ENCODE peak calls at places on chromosomes 2 and 18, in nine cellular contexts. Q is Peyer's patch, Y is fibroblast of lung, A is bronchial epithelial cell, S is OCI-LY7, W is left ventricle myocardium inferior, P is psoas muscle, V is H1, U is tibial artery. Z is an unnamed sample. For H3K36me3, the result is how much of the 10 kb centered on the place peaks cover.

GRCh38 chr2:128444044-128444771 is 125.5 kb upstream of the HS6ST1 start:
- DNase-seq in A (no peak), W (no peak), Y (no peak), U (peak), S (no peak), V (peak), P (no peak), Q (peak), Z (no peak)

GRCh38 chr2:196169521-196169920 is 1.9 kb downstream of the STK17B start:
- DNase-seq in S (no peak), P (no peak), Y (no peak), A (no peak), U (no peak), W (no peak), V (no peak), Q (no peak), Z (no peak)

GRCh38 chr18:46761054-46761769 is 4.4 kb upstream of the ST8SIA5 start:
- DNase-seq in V (no peak), S (no peak), Y (no peak), P (no peak), U (no peak), Q (no peak), W (no peak), A (no peak), Z (no peak)

GRCh38 chr2:55116966-55117365 is 66.7 kb upstream of the RTN4 start:
- DNase-seq in V (no peak), Q (no peak), P (no peak), W (no peak), A (no peak), Y (no peak), S (no peak), U (no peak), Z (no peak)

GRCh38 chr2:51710222-51710621 is 678.3 kb upstream of the NRXN1 start:
- DNase-seq in U (no peak), W (no peak), S (peak), Q (no peak), P (no peak), Y (no peak), A (no peak), V (peak), Z (no peak)

GRCh38 chr2:216492951-216493685 is 5.5 kb upstream of the RPL37A start:
- DNase-seq in W (no peak), V (no peak), Y (peak), P (no peak), U (no peak), A (peak), S (no peak), Q (no peak), Z (peak)

GRCh38 chr18:25805323-25805722 is 285.1 kb downstream of the SS18 start:
- DNase-seq in W (no peak), P (peak), Y (peak), U (peak), A (no peak), Q (no peak), S (no peak), V (no peak), Z (peak)

GRCh38 chr2:8628179-8628869 is 53.5 kb upstream of the ID2 start:
- DNase-seq in W (no peak), V (no peak), A (no peak), Y (peak), P (no peak), U (no peak), S (peak), Q (no peak), Z (no peak)

GRCh38 chr2:240395448-240395847 is 40.0 kb upstream of the GPC1 start:
- DNase-seq in S (no peak), Q (no peak), W (no peak), U (no peak), V (no peak), Y (no peak), A (no peak), P (no peak), Z (no peak)

GRCh38 chr18:9743200-9744016 is 35.3 kb downstream of the RAB31 start:
- DNase-seq in W (no peak), Q (no peak), P (peak), A (peak), Y (peak), V (peak), U (no peak), S (no peak), Z (peak)

GRCh38 chr2:109324859-109325258 is 195.9 kb downstream of the SH3RF3 start:
- DNase-seq in U (peak), V (no peak), A (peak), W (peak), Y (peak), P (peak), Q (peak), S (no peak), Z (peak)

GRCh38 chr2:156456616-156457015 is 20.4 kb downstream of the GPD2 start:
- DNase-seq in V (no peak), Q (no peak), U (no peak), Y (peak), A (peak), S (no peak), W (no peak), P (no peak), Z (no peak)

GRCh38 chr2:73035899-73036778 is 35.4 kb downstream of the SFXN5 start:
- DNase-seq in S (peak), V (peak), U (no peak), A (no peak), W (no peak), Q (no peak), P (no peak), Y (no peak), Z (no peak)

GRCh38 chr2:18253686-18254197 is 306.7 kb downstream of the RDH14 start:
- DNase-seq in V (no peak), A (no peak), S (no peak), U (no peak), W (no peak), Q (no peak), Y (no peak), P (no peak), Z (no peak)

GRCh38 chr2:147030966-147031760 is 813.7 kb upstream of the ACVR2A start:
- DNase-seq in W (no peak), A (peak), U (no peak), P (no peak), V (no peak), S (no peak), Y (peak), Q (no peak), Z (no peak)

GRCh38 chr2:147469471-147469870 is 375.4 kb upstream of the ACVR2A start:
- DNase-seq in Q (no peak), P (no peak), W (no peak), Y (no peak), A (no peak), V (peak), S (no peak), U (no peak), Z (no peak)

GRCh38 chr2:56450772-56451171 is 267.0 kb downstream of the CCDC85A start:
- DNase-seq in U (no peak), W (no peak), A (no peak), S (no peak), P (no peak), V (no peak), Y (no peak), Q (no peak), Z (no peak)

GRCh38 chr2:57443985-57444501 is 602.6 kb upstream of the VRK2 start:
- DNase-seq in Y (peak), P (no peak), Q (no peak), S (no peak), U (no peak), V (no peak), A (no peak), W (no peak), Z (peak)

GRCh38 chr2:216691210-216691741 is 4.1 kb downstream of the IGFBP5 start:
- DNase-seq in Q (peak), V (no peak), Y (peak), P (peak), U (peak), S (no peak), W (peak), A (peak), Z (no peak)

GRCh38 chr2:18788590-18788989 is 199.2 kb upstream of the NT5C1B start:
- DNase-seq in P (peak), Y (peak), W (peak), Q (no peak), A (no peak), U (no peak), S (no peak), V (no peak), Z (no peak)

GRCh38 chr2:49616800-49617199 is 462.5 kb upstream of the FSHR start:
- DNase-seq in W (no peak), Y (peak), P (no peak), S (peak), V (no peak), A (peak), U (no peak), Q (no peak), Z (no peak)

GRCh38 chr2:171893824-171894611 is at the start of gene SLC25A12:
- DNase-seq in P (peak), Q (peak), S (peak), A (peak), Y (peak), U (peak), V (peak), W (peak), Z (peak)

GRCh38 chr2:209686417-209686816 is 85.2 kb upstream of the UNC80 start:
- DNase-seq in A (no peak), W (no peak), Y (no peak), S (no peak), U (no peak), Q (no peak), V (no peak), P (no peak), Z (no peak)

GRCh38 chr2:144582651-144583361 is 62.9 kb upstream of the ZEB2 start:
- DNase-seq in A (no peak), Q (no peak), W (no peak), V (no peak), U (no peak), Y (no peak), P (no peak), S (no peak), Z (no peak)

GRCh38 chr2:144583362-144583692 is 63.4 kb upstream of the ZEB2 start:
- DNase-seq in P (no peak), A (no peak), V (no peak), Q (no peak), U (no peak), S (no peak), W (no peak), Y (no peak), Z (no peak)

GRCh38 chr2:144580521-144581153 is 60.7 kb upstream of the ZEB2 start:
- DNase-seq in W (no peak), U (no peak), S (peak), Y (no peak), A (no peak), V (no peak), Q (no peak), P (no peak), Z (no peak)

GRCh38 chr2:144587306-144587705 is 67.4 kb upstream of the ZEB2 start:
- DNase-seq in V (no peak), A (no peak), W (no peak), Y (no peak), S (no peak), P (no peak), U (no peak), Q (no peak), Z (no peak)

GRCh38 chr2:144583741-144584453 is 64.0 kb upstream of the ZEB2 start:
- DNase-seq in V (no peak), A (peak), S (no peak), Q (no peak), W (no peak), P (no peak), Y (peak), U (no peak), Z (peak)
- H3K4me3 ChIP-seq in V (no peak), A (no peak), S (no peak), Q (no peak), W (no peak), P (no peak), Y (no peak), U (no peak), Z (no peak)

GRCh38 chr18:47931707-47932103 is 1.2 kb upstream of the SMAD2 start:
- DNase-seq in V (no peak), P (no peak), A (peak), S (peak), U (no peak), Y (no peak), Q (peak), W (no peak), Z (no peak)
- TF ChIP-seq CTCF in V (peak), P (no peak), A (peak), S (peak), U (no peak), Y (peak), Q (no peak), W (no peak), Z (no peak)

DNA sequence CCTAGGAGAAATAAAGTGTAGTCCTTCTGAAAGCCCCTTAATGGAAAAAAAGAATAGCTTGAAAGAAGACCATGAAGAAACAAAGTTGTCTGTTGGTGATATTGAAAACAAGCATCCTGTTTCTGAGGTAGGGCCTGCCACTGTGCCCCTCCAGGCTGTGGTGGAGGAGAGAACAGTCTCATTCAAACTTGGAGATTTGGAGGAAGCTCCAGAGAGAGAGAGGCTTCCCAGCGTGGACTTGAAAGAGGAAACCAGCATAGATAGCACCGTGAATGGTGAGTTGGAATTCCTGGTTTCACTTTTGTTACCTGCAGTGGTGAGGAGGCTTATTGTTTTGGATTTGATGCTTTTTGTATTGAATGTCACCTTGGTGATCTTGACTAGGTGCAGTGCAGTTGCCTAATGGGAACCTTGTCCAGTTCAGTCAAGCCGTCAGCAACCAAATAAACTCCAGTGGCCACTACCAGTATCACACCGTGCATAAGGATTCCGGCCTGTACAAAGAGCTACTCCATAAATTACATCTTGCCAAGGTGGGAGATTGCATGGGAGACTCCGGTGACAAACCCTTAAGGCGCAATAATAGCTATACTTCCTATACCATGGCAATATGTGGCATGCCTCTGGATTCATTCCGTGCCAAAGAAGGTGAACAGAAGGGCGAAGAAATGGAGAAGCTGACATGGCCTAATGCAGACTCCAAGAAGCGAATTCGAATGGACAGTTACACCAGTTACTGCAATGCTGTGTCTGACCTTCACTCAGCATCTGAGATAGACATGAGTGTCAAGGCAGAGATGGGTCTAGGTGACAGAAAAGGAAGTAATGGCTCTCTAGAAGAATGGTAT is 13.3 kb downstream of the SLC20A1 start:
- DNase-seq in Y (no peak), W (no peak), P (no peak), A (no peak), V (no peak), Q (no peak), U (no peak), S (no peak), Z (no peak)
- H3K36me3 ChIP-seq in Y (under half), W (half or more), P (half or more), A (under half), V (half or more), Q (under half), U (half or more), S (half or more), Z (under half)

GRCh38 chr2:37657471-37657870 is 14.0 kb downstream of the CDC42EP3 start:
- DNase-seq in Y (no peak), Q (no peak), V (no peak), S (no peak), W (no peak), P (no peak), U (no peak), A (no peak), Z (no peak)
- H3K4me3 ChIP-seq in Y (no peak), Q (no peak), V (no peak), S (no peak), W (no peak), P (peak), U (no peak), A (no peak), Z (no peak)

DNA sequence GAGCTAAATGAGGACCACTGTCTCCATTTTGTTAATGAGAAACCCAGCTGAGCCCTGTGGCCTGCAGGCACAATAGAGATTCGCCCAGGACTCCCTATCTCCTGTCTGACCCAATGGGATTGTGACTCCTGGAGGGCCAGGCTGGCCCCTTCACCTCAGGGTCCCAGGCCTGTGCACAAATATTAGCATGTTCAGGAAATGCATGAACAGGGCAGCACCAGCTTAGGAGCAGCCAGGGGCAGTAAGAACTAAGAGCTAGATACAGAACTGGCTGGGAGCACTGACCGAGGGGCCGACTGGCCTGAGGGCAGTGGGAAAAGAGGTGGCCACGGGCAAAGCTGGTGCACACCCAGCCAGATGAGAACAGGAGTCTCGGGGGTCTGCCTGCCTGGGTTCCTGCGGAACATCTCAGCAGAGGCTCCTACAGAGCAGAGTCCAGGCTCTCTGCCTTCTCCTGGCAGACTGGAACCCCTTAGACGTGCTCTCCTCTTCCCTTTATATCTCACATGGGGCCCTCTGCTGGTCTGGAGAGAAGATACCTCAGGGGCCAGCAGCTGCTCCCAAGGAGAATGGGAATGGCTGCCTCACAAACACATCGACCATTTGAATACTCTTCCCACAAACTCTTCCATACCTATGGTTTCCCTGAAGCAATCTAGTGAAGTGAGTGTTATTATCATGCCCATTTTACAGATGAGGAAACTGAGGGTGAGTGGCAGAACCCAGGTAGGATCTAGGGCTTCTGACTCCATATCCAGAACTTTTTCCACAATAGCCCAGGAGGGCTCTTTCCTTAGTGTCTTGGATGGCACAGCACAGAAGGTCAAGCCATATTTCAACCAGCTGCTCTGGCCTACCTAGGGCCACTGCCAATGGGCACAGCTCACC is 77.6 kb upstream of the OTOF start:
- DNase-seq in Y (no peak), A (no peak), Q (no peak), W (no peak), U (no peak), V (no peak), P (no peak), S (no peak), Z (no peak)
- TF ChIP-seq CTCF in Y (no peak), A (no peak), Q (no peak), W (no peak), U (no peak), V (peak), P (no peak), S (peak), Z (no peak)

GRCh38 chr2:199147216-199147615 is 310.5 kb downstream of the SATB2 start:
- DNase-seq in Y (no peak), A (no peak), W (no peak), V (no peak), P (no peak), S (no peak), U (no peak), Q (no peak), Z (peak)
- H3K36me3 ChIP-seq in Y (under half), A (under half), W (under half), V (under half), P (under half), S (under half), U (under half), Q (under half), Z (under half)

GRCh38 chr2:46705663-46706062 is 209.9 kb downstream of the MCFD2 start:
- DNase-seq in A (no peak), S (no peak), V (no peak), Q (no peak), Y (no peak), U (no peak), P (no peak), W (no peak), Z (no peak)

GRCh38 chr2:46702537-46702936 is 213.1 kb downstream of the MCFD2 start:
- DNase-seq in P (no peak), S (no peak), U (no peak), Q (no peak), V (no peak), A (no peak), Y (no peak), W (no peak), Z (no peak)

GRCh38 chr2:46704593-46704992 is 211.0 kb downstream of the MCFD2 start:
- DNase-seq in S (no peak), V (no peak), Y (no peak), U (no peak), Q (no peak), A (no peak), P (no peak), W (no peak), Z (no peak)

GRCh38 chr2:46701152-46701551 is 214.5 kb downstream of the MCFD2 start:
- DNase-seq in V (no peak), U (no peak), A (peak), Q (no peak), W (no peak), P (no peak), Y (peak), S (no peak), Z (no peak)

DNA sequence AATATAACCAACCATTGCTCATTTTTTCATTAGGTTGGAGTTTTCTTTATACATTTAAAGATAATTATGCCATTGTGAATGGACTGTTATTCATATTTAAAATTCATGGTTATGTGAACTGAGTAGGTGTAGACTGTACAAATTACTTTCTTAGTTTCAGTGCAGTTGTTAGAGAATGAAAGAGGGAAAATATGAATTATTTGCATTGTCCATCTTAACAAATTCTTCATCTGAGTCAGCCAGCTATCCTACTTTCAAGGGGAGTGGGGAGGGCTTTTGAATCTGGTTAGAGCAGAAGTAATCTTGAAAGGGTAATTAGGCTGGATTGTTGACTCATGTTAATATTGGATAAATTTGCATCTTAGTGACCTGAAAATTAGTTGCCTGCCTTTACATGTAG is 212.0 kb downstream of the MCFD2 start:
- DNase-seq in S (no peak), V (no peak), W (no peak), Q (no peak), U (no peak), A (no peak), P (no peak), Y (no peak), Z (no peak)
- H3K4me3 ChIP-seq in S (no peak), V (no peak), W (no peak), Q (no peak), U (no peak), A (no peak), P (no peak), Y (peak), Z (peak)

DNA sequence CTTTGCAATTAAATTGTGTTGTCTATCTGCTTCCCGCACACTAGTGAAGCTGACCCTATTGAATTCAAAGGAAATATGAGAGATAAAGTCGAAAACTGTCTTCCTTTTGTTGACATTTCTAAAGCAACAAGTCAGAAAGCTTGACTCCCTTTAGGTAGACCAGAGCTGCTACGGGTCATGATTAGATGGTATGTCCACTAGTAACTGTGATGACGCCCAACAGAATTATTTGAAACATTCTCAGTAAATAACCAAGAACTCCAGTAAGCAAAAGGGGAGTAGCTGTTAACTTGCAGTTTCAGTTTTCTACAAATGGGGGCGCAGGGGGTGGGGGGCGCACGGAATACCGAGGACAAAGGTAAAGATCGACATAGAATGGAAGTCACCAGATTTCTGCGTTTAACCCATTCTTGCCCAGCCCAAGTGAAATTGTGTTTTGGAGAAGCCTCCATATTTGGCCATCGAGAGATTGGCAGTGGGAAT is 56.4 kb downstream of the CRIM1 start:
- DNase-seq in V (peak), A (no peak), Y (no peak), S (no peak), Q (no peak), W (no peak), U (no peak), P (no peak), Z (no peak)
- TF ChIP-seq CTCF in V (peak), A (no peak), Y (no peak), S (no peak), Q (no peak), W (no peak), U (no peak), P (no peak), Z (peak)

GRCh38 chr18:76938619-76939018 is 116.3 kb downstream of the ZNF236 start:
- DNase-seq in Y (no peak), W (no peak), Q (no peak), V (no peak), A (no peak), S (no peak), U (no peak), P (no peak), Z (no peak)
- H3K36me3 ChIP-seq in Y (under half), W (half or more), Q (under half), V (under half), A (under half), S (under half), U (under half), P (half or more), Z (under half)

Z was measured in BJ.